ENCODE peak calls at places on chromosomes 11 and 22, in nine cellular contexts. One of them, this sample, is unnamed.

GRCh38 chr22:44409691-44410316 is 88.2 kb downstream of the RTL6 start:
- DNase-seq in T-helper 1 cell: no peak
- DNase-seq in dorsolateral prefrontal cortex: no peak
- DNase-seq in HEK293T: no peak
- DNase-seq in GM12891: no peak
- DNase-seq in activated CD8-positive, alpha-beta memory T cell treated with anti-CD3 and anti-CD28 coated beads for 48 hours: no peak
- DNase-seq in amniotic stem cell: no peak
- DNase-seq in A172: no peak
- DNase-seq in hippocampal formation: no peak
- DNase-seq in this sample: no peak

GRCh38 chr11:66115638-66116410 is 45.8 kb downstream of the PACS1 start:
- DNase-seq in HEK293T: no peak
- DNase-seq in amniotic stem cell: no peak
- DNase-seq in hippocampal formation: no peak
- DNase-seq in dorsolateral prefrontal cortex: no peak
- DNase-seq in activated CD8-positive, alpha-beta memory T cell treated with anti-CD3 and anti-CD28 coated beads for 48 hours: no peak
- DNase-seq in T-helper 1 cell: peak
- DNase-seq in GM12891: peak
- DNase-seq in A172: no peak
- DNase-seq in this sample: peak

GRCh38 chr22:36860821-36861659 is at the start of gene NCF4:
- DNase-seq in GM12891: peak
- DNase-seq in dorsolateral prefrontal cortex: peak
- DNase-seq in hippocampal formation: peak
- DNase-seq in activated CD8-positive, alpha-beta memory T cell treated with anti-CD3 and anti-CD28 coated beads for 48 hours: peak
- DNase-seq in HEK293T: no peak
- DNase-seq in amniotic stem cell: no peak
- DNase-seq in A172: no peak
- DNase-seq in T-helper 1 cell: peak
- DNase-seq in this sample: no peak

GRCh38 chr11:35558468-35558867 is 33.1 kb upstream of the PAMR1 start:
- DNase-seq in A172: no peak
- DNase-seq in HEK293T: no peak
- DNase-seq in amniotic stem cell: no peak
- DNase-seq in hippocampal formation: no peak
- DNase-seq in activated CD8-positive, alpha-beta memory T cell treated with anti-CD3 and anti-CD28 coated beads for 48 hours: no peak
- DNase-seq in dorsolateral prefrontal cortex: no peak
- DNase-seq in T-helper 1 cell: no peak
- DNase-seq in GM12891: no peak
- DNase-seq in this sample: no peak

GRCh38 chr11:9260182-9261146 is 4.7 kb downstream of the DENND5A start:
- DNase-seq in T-helper 1 cell: no peak
- DNase-seq in hippocampal formation: no peak
- DNase-seq in activated CD8-positive, alpha-beta memory T cell treated with anti-CD3 and anti-CD28 coated beads for 48 hours: no peak
- DNase-seq in A172: no peak
- DNase-seq in dorsolateral prefrontal cortex: no peak
- DNase-seq in HEK293T: no peak
- DNase-seq in amniotic stem cell: no peak
- DNase-seq in GM12891: no peak
- DNase-seq in this sample: no peak

GRCh38 chr11:72613977-72614376 is 60.2 kb downstream of the PDE2A start:
- DNase-seq in dorsolateral prefrontal cortex: peak
- DNase-seq in HEK293T: no peak
- DNase-seq in GM12891: peak
- DNase-seq in T-helper 1 cell: no peak
- DNase-seq in amniotic stem cell: no peak
- DNase-seq in activated CD8-positive, alpha-beta memory T cell treated with anti-CD3 and anti-CD28 coated beads for 48 hours: no peak
- DNase-seq in hippocampal formation: no peak
- DNase-seq in A172: no peak
- DNase-seq in this sample: no peak

GRCh38 chr11:69664901-69665300 is 10.3 kb downstream of the LTO1 start:
- DNase-seq in GM12891: no peak
- DNase-seq in T-helper 1 cell: no peak
- DNase-seq in activated CD8-positive, alpha-beta memory T cell treated with anti-CD3 and anti-CD28 coated beads for 48 hours: no peak
- DNase-seq in hippocampal formation: no peak
- DNase-seq in amniotic stem cell: no peak
- DNase-seq in HEK293T: no peak
- DNase-seq in dorsolateral prefrontal cortex: no peak
- DNase-seq in A172: no peak
- DNase-seq in this sample: no peak

GRCh38 chr11:122898799-122899198 is 16.2 kb downstream of the JHY start:
- DNase-seq in hippocampal formation: no peak
- DNase-seq in GM12891: no peak
- DNase-seq in dorsolateral prefrontal cortex: no peak
- DNase-seq in A172: no peak
- DNase-seq in HEK293T: no peak
- DNase-seq in T-helper 1 cell: no peak
- DNase-seq in activated CD8-positive, alpha-beta memory T cell treated with anti-CD3 and anti-CD28 coated beads for 48 hours: no peak
- DNase-seq in amniotic stem cell: no peak
- DNase-seq in this sample: no peak

GRCh38 chr11:35223429-35223828 is 84.5 kb downstream of the CD44 start:
- DNase-seq in activated CD8-positive, alpha-beta memory T cell treated with anti-CD3 and anti-CD28 coated beads for 48 hours: no peak
- DNase-seq in GM12891: no peak
- DNase-seq in amniotic stem cell: no peak
- DNase-seq in A172: no peak
- DNase-seq in dorsolateral prefrontal cortex: no peak
- DNase-seq in T-helper 1 cell: no peak
- DNase-seq in HEK293T: no peak
- DNase-seq in hippocampal formation: no peak
- DNase-seq in this sample: peak

GRCh38 chr22:24474649-24475048 is 20.5 kb upstream of the UPB1 start:
- DNase-seq in A172: no peak
- DNase-seq in hippocampal formation: no peak
- DNase-seq in amniotic stem cell: no peak
- DNase-seq in GM12891: no peak
- DNase-seq in activated CD8-positive, alpha-beta memory T cell treated with anti-CD3 and anti-CD28 coated beads for 48 hours: no peak
- DNase-seq in T-helper 1 cell: no peak
- DNase-seq in dorsolateral prefrontal cortex: no peak
- DNase-seq in HEK293T: no peak
- DNase-seq in this sample: no peak

GRCh38 chr11:36313750-36314500 is 17.8 kb downstream of the PRR5L start:
- DNase-seq in activated CD8-positive, alpha-beta memory T cell treated with anti-CD3 and anti-CD28 coated beads for 48 hours: no peak
- DNase-seq in GM12891: no peak
- DNase-seq in hippocampal formation: no peak
- DNase-seq in amniotic stem cell: no peak
- DNase-seq in A172: no peak
- DNase-seq in HEK293T: no peak
- DNase-seq in T-helper 1 cell: no peak
- DNase-seq in dorsolateral prefrontal cortex: no peak
- DNase-seq in this sample: no peak

GRCh38 chr22:41367039-41367679 is 14.6 kb upstream of the TEF start:
- DNase-seq in T-helper 1 cell: no peak
- DNase-seq in dorsolateral prefrontal cortex: peak
- DNase-seq in GM12891: no peak
- DNase-seq in amniotic stem cell: peak
- DNase-seq in A172: peak
- DNase-seq in hippocampal formation: peak
- DNase-seq in activated CD8-positive, alpha-beta memory T cell treated with anti-CD3 and anti-CD28 coated beads for 48 hours: no peak
- DNase-seq in HEK293T: peak
- DNase-seq in this sample: peak

This sample was measured in SJCRH30.